ENCODE peak calls at places on chromosomes 6 and 20, in eight cellular contexts. X, N, J, I, L, A, Q and Z are unnamed samples. For H3K4me1, the result is how much of the 10 kb centered on the place peaks cover.

GRCh38 chr6:137044366-137045220 is at the start of gene IL20RA:
- DNase-seq in X (no peak), L (peak), I (no peak), J (no peak), N (no peak), Q (peak), A (peak), Z (peak)

GRCh38 chr6:36969988-36970891 is 15.7 kb downstream of the PI16 start:
- DNase-seq in L (no peak), A (no peak), N (no peak), X (no peak), I (no peak), J (no peak), Q (no peak), Z (no peak)

GRCh38 chr6:128275030-128275429 is 245.4 kb downstream of the PTPRK start:
- DNase-seq in X (no peak), L (no peak), N (no peak), J (no peak), I (no peak), A (no peak), Q (no peak), Z (no peak)

GRCh38 chr6:167700199-167700598 is 126.5 kb upstream of the AFDN start:
- DNase-seq in A (no peak), Q (no peak), J (no peak), X (no peak), I (no peak), L (no peak), N (no peak), Z (no peak)

GRCh38 chr6:100475554-100476325 is 11.0 kb upstream of the SIM1 start:
- DNase-seq in Q (no peak), L (no peak), J (no peak), I (no peak), X (no peak), A (no peak), N (no peak), Z (no peak)

GRCh38 chr6:112054520-112055160 is 736 bp downstream of the CCN6 start:
- DNase-seq in L (no peak), N (no peak), J (no peak), Q (no peak), A (peak), I (no peak), X (no peak), Z (no peak)

GRCh38 chr6:121008553-121008952 is 325.7 kb downstream of the TBC1D32 start:
- DNase-seq in J (no peak), N (no peak), X (no peak), I (no peak), L (no peak), Q (no peak), A (no peak), Z (no peak)

GRCh38 chr6:1405221-1405620 is 15.8 kb downstream of the FOXF2 start:
- DNase-seq in N (no peak), I (no peak), L (no peak), J (no peak), X (no peak), Q (peak), A (no peak), Z (no peak)

GRCh38 chr20:17834804-17835203 is 133.8 kb downstream of the SNX5 start:
- DNase-seq in A (no peak), X (no peak), Q (no peak), J (no peak), N (no peak), L (no peak), I (no peak), Z (no peak)

GRCh38 chr6:3532296-3532916 is 75.6 kb upstream of the SLC22A23 start:
- DNase-seq in A (peak), L (no peak), J (no peak), N (no peak), Q (no peak), I (no peak), X (no peak), Z (peak)

DNA sequence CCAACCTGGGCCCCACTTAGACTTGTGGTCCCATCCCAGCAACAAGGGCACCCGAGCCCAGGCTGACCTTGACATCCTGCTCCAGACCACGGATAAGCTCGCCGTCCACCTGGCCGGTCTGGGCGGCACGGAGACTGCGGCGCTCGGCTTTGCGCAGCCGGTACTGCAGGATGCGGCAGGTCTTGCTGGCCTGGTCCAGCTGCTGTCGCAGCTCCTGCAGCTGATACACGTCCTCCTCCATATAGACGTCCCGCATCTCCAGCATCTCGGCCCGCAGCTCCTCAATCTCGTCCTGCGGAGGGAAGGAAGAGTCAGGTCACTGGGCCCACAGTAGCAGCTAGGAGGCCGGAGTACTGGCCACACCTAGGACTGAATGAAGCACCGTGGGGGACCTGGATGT is 36.8 kb upstream of the TLDC2 start:
- DNase-seq in N (no peak), J (no peak), L (no peak), I (no peak), Q (no peak), A (peak), X (no peak), Z (no peak)
- H3K4me1 ChIP-seq in N (under half), J (under half), L (under half), I (half or more), Q (under half), A (under half), X (under half), Z (under half)

GRCh38 chr20:1335961-1336698 is 7.2 kb upstream of the SDCBP2 start:
- DNase-seq in N (no peak), J (no peak), A (peak), Q (no peak), I (no peak), X (no peak), L (no peak), Z (no peak)

GRCh38 chr20:1336699-1337387 is 7.9 kb upstream of the SDCBP2 start:
- DNase-seq in I (no peak), L (peak), A (peak), Q (peak), X (no peak), J (no peak), N (peak), Z (peak)

GRCh38 chr20:1338801-1339200 is 9.9 kb upstream of the SDCBP2 start:
- DNase-seq in N (no peak), Q (no peak), L (no peak), I (no peak), A (peak), J (no peak), X (no peak), Z (no peak)

GRCh38 chr20:1338096-1338495 is 9.2 kb upstream of the SDCBP2 start:
- DNase-seq in X (no peak), A (no peak), L (no peak), N (no peak), J (no peak), I (no peak), Q (no peak), Z (no peak)

GRCh38 chr20:1337441-1337840 is 8.5 kb upstream of the SDCBP2 start:
- DNase-seq in X (no peak), I (no peak), A (no peak), Q (no peak), N (no peak), L (no peak), J (no peak), Z (no peak)
- TF ChIP-seq CTCF in X (no peak), I (no peak), A (no peak), Q (no peak), N (no peak), L (no peak), J (no peak), Z (no peak)

GRCh38 chr6:52576054-52576391 is 837 bp downstream of the TRAM2 start:
- DNase-seq in N (no peak), X (no peak), Q (no peak), I (no peak), J (no peak), L (no peak), A (no peak), Z (no peak)

GRCh38 chr6:52576392-52577021 is 353 bp downstream of the TRAM2 start:
- DNase-seq in Q (peak), N (peak), L (no peak), J (no peak), A (peak), X (peak), I (peak), Z (peak)

GRCh38 chr6:52577022-52577777 is at the start of gene TRAM2:
- DNase-seq in X (peak), I (peak), J (peak), Q (peak), L (peak), A (peak), N (peak), Z (peak)

GRCh38 chr6:52574709-52575489 is 2.0 kb downstream of the TRAM2 start:
- DNase-seq in A (peak), I (no peak), J (no peak), Q (no peak), X (no peak), N (peak), L (no peak), Z (peak)

DNA sequence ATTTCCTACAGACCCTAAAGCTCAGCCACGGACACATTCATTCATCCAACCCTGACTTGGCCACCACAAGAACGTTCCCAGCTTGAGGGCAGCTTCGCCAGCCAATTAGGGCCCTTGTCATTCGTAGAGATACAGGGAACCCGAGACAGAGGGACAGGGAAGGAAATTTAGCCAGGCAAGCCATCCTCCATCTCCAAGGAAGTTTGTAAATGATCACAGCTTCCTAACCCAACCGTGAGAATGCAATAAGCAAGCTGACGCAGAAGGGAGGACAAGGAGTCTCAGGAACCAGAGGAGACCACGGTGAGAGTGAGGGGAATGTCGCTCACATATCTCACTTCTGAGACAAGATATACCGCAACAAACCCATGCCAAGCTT is 1.4 kb downstream of the TRAM2 start:
- DNase-seq in X (no peak), I (no peak), L (no peak), J (no peak), Q (no peak), N (no peak), A (no peak), Z (no peak)
- H3K4me1 ChIP-seq in X (half or more), I (half or more), L (under half), J (under half), Q (half or more), N (half or more), A (half or more), Z (under half)

GRCh38 chr6:79946242-79946641 is 1.1 kb downstream of the ELOVL4 start:
- DNase-seq in J (no peak), Q (no peak), N (no peak), A (peak), X (peak), L (no peak), I (peak), Z (no peak)
- TF ChIP-seq CTCF in J (no peak), Q (no peak), N (no peak), A (peak), X (peak), L (no peak), I (peak), Z (no peak)

GRCh38 chr20:44886828-44887227 is 1.3 kb downstream of the YWHAB start:
- DNase-seq in X (no peak), A (peak), J (no peak), L (no peak), I (peak), Q (no peak), N (no peak), Z (no peak)

GRCh38 chr20:44887466-44887865 is 2.0 kb downstream of the YWHAB start:
- DNase-seq in L (no peak), A (no peak), N (no peak), X (no peak), J (no peak), I (no peak), Q (no peak), Z (no peak)

GRCh38 chr20:44886276-44886671 is 769 bp downstream of the YWHAB start:
- DNase-seq in A (no peak), J (no peak), N (no peak), L (no peak), Q (no peak), X (no peak), I (no peak), Z (no peak)

GRCh38 chr20:44884907-44885391 is 556 bp upstream of the YWHAB start:
- DNase-seq in L (no peak), Q (no peak), A (no peak), X (no peak), J (no peak), N (no peak), I (no peak), Z (no peak)

DNA sequence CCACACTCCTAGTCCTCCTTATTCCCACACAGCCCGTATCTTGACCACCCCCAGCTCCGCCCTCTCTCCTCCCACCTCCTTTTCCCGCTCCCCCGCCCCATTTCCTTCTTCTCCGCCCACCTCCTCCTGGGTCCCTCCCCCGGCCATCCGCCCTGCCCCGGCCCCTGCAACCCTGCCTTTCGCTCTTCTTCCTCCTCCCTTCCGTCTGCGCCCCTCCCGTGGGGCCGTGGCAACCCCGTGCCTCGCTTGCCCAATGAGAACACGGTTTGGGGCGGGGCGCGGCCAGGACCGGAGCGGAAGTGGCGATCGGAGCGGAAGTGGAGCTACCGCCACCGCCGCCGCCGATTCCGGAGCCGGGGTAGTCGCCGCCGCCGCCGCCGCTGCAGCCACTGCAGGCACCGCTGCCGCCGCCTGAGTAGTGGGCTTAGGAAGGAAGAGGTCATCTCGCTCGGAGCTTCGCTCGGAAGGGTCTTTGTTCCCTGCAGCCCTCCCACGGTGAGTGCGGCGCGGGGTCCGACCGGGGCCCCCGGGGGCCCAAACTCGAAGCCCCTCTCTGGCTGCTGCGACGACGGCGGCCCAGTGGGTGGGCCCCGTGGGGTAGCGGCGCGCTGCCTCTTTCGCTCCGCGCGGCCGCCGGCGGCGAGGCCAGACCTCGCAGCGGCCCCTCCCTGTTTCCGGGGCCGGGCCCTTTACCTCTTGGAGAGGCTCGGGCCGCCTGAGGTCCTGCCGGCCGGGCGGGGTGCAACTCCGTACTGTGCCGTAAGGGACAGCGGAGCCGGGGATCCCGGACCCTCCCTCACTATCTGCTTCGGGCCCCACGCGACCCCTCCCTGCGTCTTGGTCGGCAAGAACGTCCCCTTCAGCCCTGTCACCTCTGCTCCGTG is at the start of gene YWHAB:
- DNase-seq in X (peak), I (peak), N (peak), L (peak), A (peak), Q (peak), J (peak), Z (peak)
- H3K4me1 ChIP-seq in X (half or more), I (under half), N (half or more), L (under half), A (under half), Q (half or more), J (under half), Z (under half)

GRCh38 chr20:13755809-13756208 is 28.9 kb downstream of the ESF1 start:
- DNase-seq in L (no peak), I (no peak), X (no peak), Q (no peak), N (no peak), A (no peak), J (no peak), Z (no peak)
- TF ChIP-seq CTCF in L (no peak), I (no peak), X (no peak), Q (peak), N (peak), A (peak), J (peak), Z (no peak)

GRCh38 chr20:34014878-34015277 is 21.2 kb downstream of the RALY start:
- DNase-seq in A (no peak), L (no peak), X (no peak), J (no peak), I (no peak), N (no peak), Q (no peak), Z (no peak)

GRCh38 chr20:34012735-34013134 is 19.0 kb downstream of the RALY start:
- DNase-seq in J (no peak), I (no peak), L (no peak), N (no peak), A (no peak), Q (no peak), X (no peak), Z (no peak)

GRCh38 chr20:34012330-34012729 is 18.6 kb downstream of the RALY start:
- DNase-seq in L (no peak), Q (no peak), X (no peak), J (no peak), I (no peak), A (no peak), N (no peak), Z (no peak)

GRCh38 chr20:34015401-34016335 is 22.0 kb downstream of the RALY start:
- DNase-seq in Q (no peak), A (no peak), N (no peak), L (no peak), I (no peak), J (no peak), X (no peak), Z (no peak)

DNA sequence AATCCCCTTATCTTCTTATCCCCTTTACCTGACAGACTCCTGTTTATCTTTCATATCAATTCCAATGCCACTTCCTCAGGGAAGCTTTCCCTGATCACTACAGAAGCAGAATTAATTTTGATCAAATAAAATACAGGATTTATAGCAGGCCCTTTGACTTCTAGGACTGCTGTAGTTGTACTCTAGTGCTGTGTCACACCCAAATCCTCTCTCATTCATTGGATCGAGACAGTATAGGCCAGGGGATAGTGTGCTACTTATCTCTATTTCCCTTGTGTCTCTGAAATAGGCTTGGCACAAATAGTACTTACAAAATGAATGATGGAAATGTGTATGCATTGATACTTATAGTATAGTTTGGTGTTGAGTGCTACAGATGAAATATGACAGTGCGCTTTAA is 19.8 kb downstream of the RALY start:
- DNase-seq in X (no peak), Q (no peak), I (no peak), N (no peak), J (no peak), A (no peak), L (no peak), Z (no peak)
- H3K4me1 ChIP-seq in X (half or more), Q (half or more), I (under half), N (half or more), J (under half), A (under half), L (half or more), Z (under half)